ENCODE peak calls at places on chromosomes 3 and 15, in six cellular contexts. A, M, O, E, J and W are unnamed samples.

GRCh38 chr15:50250789-50251394 is 14.6 kb downstream of the HDC start:
- DNase-seq in A (no peak), M (no peak), O (no peak), E (no peak), J (no peak), W (no peak)

GRCh38 chr3:33652736-33653135 is 65.3 kb downstream of the CLASP2 start:
- DNase-seq in A (no peak), M (no peak), O (no peak), E (no peak), J (no peak), W (no peak)

GRCh38 chr3:124688580-124689454 is 41.4 kb upstream of the UMPS start:
- DNase-seq in A (peak; percentile 78), M (peak; percentile 82), O (peak; percentile 76), E (peak; percentile 82), J (peak; percentile 83), W (peak; percentile 80)

GRCh38 chr15:44195151-44195740 is at the start of gene FRMD5:
- DNase-seq in A (peak; percentile 95), M (peak; percentile 92), O (peak; percentile 94), E (peak; percentile 92), J (peak; percentile 90), W (peak; percentile 94)

GRCh38 chr15:37081985-37082384 is 18.4 kb downstream of the MEIS2 start:
- DNase-seq in A (no peak), M (no peak), O (no peak), E (no peak), J (no peak), W (no peak)

GRCh38 chr3:39067286-39067685 is 15.5 kb downstream of the WDR48 start:
- DNase-seq in A (no peak), M (no peak), O (no peak), E (no peak), J (peak; percentile 20), W (no peak)

GRCh38 chr3:34779092-34779491 is 860.2 kb upstream of the ARPP21 start:
- DNase-seq in A (no peak), M (no peak), O (no peak), E (no peak), J (no peak), W (no peak)

GRCh38 chr3:42711491-42712343 is 9.1 kb upstream of the HHATL start:
- DNase-seq in A (no peak), M (peak; percentile 12), O (no peak), E (no peak), J (peak; percentile 5), W (no peak)

GRCh38 chr3:149247929-149248691 is 26.5 kb upstream of the CP start:
- DNase-seq in A (peak; percentile 36), M (no peak), O (no peak), E (no peak), J (no peak), W (no peak)

GRCh38 chr15:99976811-99977271 is 243.6 kb upstream of the LYSMD4 start:
- DNase-seq in A (peak; percentile 20), M (peak; percentile 28), O (no peak), E (no peak), J (peak; percentile 11), W (no peak)

GRCh38 chr3:111803123-111803593 is 55.9 kb upstream of the PHLDB2 start:
- DNase-seq in A (peak; percentile 97), M (peak; percentile 93), O (no peak), E (peak; percentile 64), J (peak; percentile 99), W (no peak)

GRCh38 chr3:101862453-101863165 is 13.3 kb downstream of the NFKBIZ start:
- DNase-seq in A (peak; percentile 37), M (no peak), O (no peak), E (no peak), J (no peak), W (no peak)

GRCh38 chr3:143998266-143998665 is 26.6 kb downstream of the DIPK2A start:
- DNase-seq in A (peak; percentile 72), M (no peak), O (no peak), E (no peak), J (peak; percentile 67), W (no peak)

GRCh38 chr15:60964527-60964926 is 264.6 kb downstream of the RORA start:
- DNase-seq in A (no peak), M (peak; percentile 13), O (no peak), E (no peak), J (no peak), W (no peak)

GRCh38 chr3:13122101-13123055 is 49.1 kb upstream of the IQSEC1 start:
- DNase-seq in A (no peak), M (no peak), O (no peak), E (no peak), J (no peak), W (no peak)

GRCh38 chr3:58022490-58022889 is 14.3 kb downstream of the FLNB start:
- DNase-seq in A (no peak), M (no peak), O (no peak), E (no peak), J (no peak), W (no peak)

GRCh38 chr3:99509224-99509623 is 129.2 kb upstream of the COL8A1 start:
- DNase-seq in A (peak; percentile 89), M (no peak), O (no peak), E (no peak), J (peak; percentile 48), W (no peak)

GRCh38 chr3:23077126-23077525 is 126.0 kb upstream of the UBE2E2 start:
- DNase-seq in A (no peak), M (no peak), O (no peak), E (no peak), J (no peak), W (no peak)

GRCh38 chr15:48096813-48097212 is 24.0 kb upstream of the SLC24A5 start:
- DNase-seq in A (peak; percentile 88), M (no peak), O (no peak), E (no peak), J (peak; percentile 92), W (no peak)

GRCh38 chr3:113225286-113225685 is 13.9 kb downstream of the BOC start:
- DNase-seq in A (no peak), M (no peak), O (no peak), E (no peak), J (no peak), W (no peak)

GRCh38 chr3:61724801-61725200 is 163.4 kb downstream of the PTPRG start:
- DNase-seq in A (no peak), M (no peak), O (no peak), E (no peak), J (no peak), W (no peak)

GRCh38 chr15:91522609-91523332 is 330.7 kb upstream of the SLCO3A1 start:
- DNase-seq in A (peak; percentile 80), M (peak; percentile 59), O (no peak), E (no peak), J (peak; percentile 68), W (no peak)

DNA sequence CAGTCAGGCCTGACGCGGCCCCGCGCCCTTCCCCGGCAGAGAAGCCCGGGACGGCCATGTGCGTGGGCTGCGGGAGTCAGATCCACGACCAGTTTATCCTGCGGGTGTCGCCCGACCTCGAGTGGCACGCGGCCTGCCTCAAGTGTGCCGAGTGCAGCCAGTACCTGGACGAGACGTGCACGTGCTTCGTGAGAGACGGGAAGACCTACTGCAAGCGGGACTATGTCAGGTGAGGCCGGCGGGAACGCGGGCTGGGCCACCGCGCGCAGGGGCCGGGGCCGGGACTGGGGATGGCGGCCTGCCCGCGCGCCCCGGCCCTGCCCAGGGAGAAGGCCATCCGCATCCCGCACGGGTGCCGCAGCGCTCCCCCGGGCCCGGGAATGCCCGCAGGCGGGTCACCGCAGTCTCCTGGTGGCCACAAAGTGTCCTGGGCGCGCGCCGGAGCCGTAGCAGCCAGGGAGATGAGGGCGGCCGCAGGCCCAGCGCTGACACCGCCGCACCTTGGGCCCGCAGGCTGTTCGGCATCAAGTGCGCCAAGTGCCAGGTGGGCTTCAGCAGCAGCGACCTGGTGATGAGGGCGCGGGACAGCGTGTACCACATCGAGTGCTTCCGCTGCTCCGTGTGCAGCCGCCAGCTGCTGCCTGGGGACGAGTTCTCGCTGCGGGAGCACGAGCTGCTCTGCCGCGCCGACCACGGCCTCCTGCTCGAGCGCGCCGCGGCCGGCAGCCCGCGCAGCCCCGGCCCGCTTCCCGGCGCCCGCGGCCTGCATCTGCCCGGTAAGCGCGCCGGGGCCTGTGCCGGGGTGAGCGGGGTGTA is 1.4 kb downstream of the ISL2 start:
- DNase-seq in A (no peak), M (no peak), O (peak; percentile 20), E (no peak), J (no peak), W (peak; percentile 47)
- TF ChIP-seq CTCF in A (no peak), M (no peak), O (peak; percentile 18), E (no peak), J (no peak), W (no peak)

GRCh38 chr3:140752499-140752898 is 74.6 kb downstream of the TRIM42 start:
- DNase-seq in A (no peak), M (no peak), O (no peak), E (no peak), J (no peak), W (no peak)
- TF ChIP-seq CTCF in A (no peak), M (no peak), O (no peak), E (no peak), J (no peak), W (no peak)

DNA sequence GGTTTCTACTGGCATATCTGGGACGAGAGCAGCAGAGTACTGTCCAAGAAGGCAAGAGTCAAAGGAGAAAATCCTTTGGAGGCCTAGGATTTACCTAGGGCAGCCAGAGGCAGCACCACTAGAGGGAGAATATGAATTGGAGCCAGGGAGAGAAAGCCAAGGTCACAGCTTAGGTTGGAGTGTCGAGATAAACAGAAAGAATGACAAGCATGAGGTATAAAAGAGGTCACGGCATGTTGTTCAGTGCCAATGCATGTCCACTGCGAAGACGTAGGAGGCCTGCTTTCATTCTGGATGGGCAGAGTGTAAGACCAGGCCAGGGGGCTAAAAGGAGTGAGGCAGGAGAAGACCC is 47.2 kb downstream of the THBS1 start:
- DNase-seq in A (no peak), M (no peak), O (no peak), E (no peak), J (no peak), W (no peak)
- TF ChIP-seq CTCF in A (peak; percentile 15), M (no peak), O (peak; percentile 26), E (peak; percentile 5), J (peak; percentile 14), W (no peak)

DNA sequence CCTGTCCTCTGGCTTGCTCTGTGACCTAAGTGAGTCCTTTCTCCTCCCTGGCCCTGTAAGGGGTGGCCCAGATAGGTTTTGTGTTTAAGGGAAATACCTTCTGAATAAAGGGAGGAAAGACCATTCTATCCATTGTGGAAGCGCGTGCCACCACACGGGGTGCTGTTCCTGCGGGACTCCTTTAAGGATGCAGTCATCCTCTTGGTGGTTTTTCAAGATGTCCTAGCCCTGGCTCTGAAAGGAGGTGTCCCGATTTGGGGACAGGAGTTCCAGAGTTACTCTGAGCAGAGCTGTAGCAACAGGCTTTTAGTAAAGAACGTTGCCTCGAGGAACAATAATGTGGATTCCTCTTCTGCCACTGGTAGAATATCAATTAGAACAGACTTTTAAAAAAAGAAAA is 9.6 kb downstream of the SLC6A6 start:
- DNase-seq in A (no peak), M (peak; percentile 59), O (no peak), E (no peak), J (no peak), W (no peak)
- TF ChIP-seq CTCF in A (peak; percentile 15), M (no peak), O (peak; percentile 47), E (no peak), J (no peak), W (no peak)